ENCODE peak calls at places on chromosome 17, in six cellular contexts. H is uterus; F is CD8-positive, alpha-beta T cell; N is body of pancreas; K is neural progenitor cell; T is WERI-Rb-1. X is an unnamed sample. For H3K9me3, the result is how much of the 10 kb centered on the place peaks cover.

GRCh38 chr17:72491102-72491501 is 370.3 kb downstream of the SOX9 start:
- DNase-seq in H (no peak), F (no peak), N (no peak), K (no peak), T (no peak), X (no peak)

GRCh38 chr17:29613371-29613837 is 9.3 kb downstream of the CORO6 start:
- DNase-seq in H (peak), F (peak), N (peak), K (peak), T (no peak), X (no peak)

GRCh38 chr17:9228408-9229159 is 207.3 kb downstream of the NTN1 start:
- DNase-seq in H (peak), F (no peak), N (no peak), K (no peak), T (no peak), X (no peak)

GRCh38 chr17:80546267-80546666 is 1.6 kb downstream of the RPTOR start:
- DNase-seq in H (no peak), F (no peak), N (no peak), K (no peak), T (no peak), X (no peak)

GRCh38 chr17:60305141-60305540 is 86.8 kb downstream of the USP32 start:
- DNase-seq in H (no peak), F (no peak), N (no peak), K (no peak), T (no peak), X (no peak)

GRCh38 chr17:37844977-37845293 is 79.3 kb upstream of the TBC1D3K start:
- DNase-seq in H (no peak), F (no peak), N (no peak), K (no peak), T (no peak), X (no peak)

GRCh38 chr17:77392376-77393273 is 251.9 kb downstream of the SEC14L1 start:
- DNase-seq in H (no peak), F (no peak), N (peak), K (peak), T (peak), X (no peak)

GRCh38 chr17:42761638-42762037 is 611 bp downstream of the RAMP2 start:
- DNase-seq in H (no peak), F (no peak), N (no peak), K (no peak), T (no peak), X (no peak)

GRCh38 chr17:42075789-42076188 is 22.5 kb downstream of the ZNF385C start:
- DNase-seq in H (no peak), F (no peak), N (no peak), K (no peak), T (no peak), X (no peak)

GRCh38 chr17:55674107-55674506 is 48.6 kb downstream of the TMEM100 start:
- DNase-seq in H (no peak), F (no peak), N (no peak), K (no peak), T (no peak), X (no peak)

GRCh38 chr17:10415161-10415560 is 6.6 kb downstream of the MYH8 start:
- DNase-seq in H (no peak), F (no peak), N (no peak), K (no peak), T (no peak), X (no peak)

GRCh38 chr17:69223809-69224208 is 4.8 kb downstream of the ABCA10 start:
- DNase-seq in H (no peak), F (no peak), N (no peak), K (no peak), T (no peak), X (no peak)

GRCh38 chr17:80259642-80260535 is 763 bp upstream of the RNF213 start:
- DNase-seq in H (peak), F (peak), N (peak), K (peak), T (peak), X (peak)

GRCh38 chr17:20035501-20035900 is 26.3 kb downstream of the SPECC1 start:
- DNase-seq in H (no peak), F (no peak), N (no peak), K (no peak), T (no peak), X (no peak)

GRCh38 chr17:61361084-61361483 is 38.6 kb upstream of the TBX2 start:
- DNase-seq in H (no peak), F (no peak), N (no peak), K (no peak), T (no peak), X (no peak)

GRCh38 chr17:2043785-2044184 is 2.0 kb downstream of the OVCA2 start:
- DNase-seq in H (no peak), F (no peak), N (no peak), K (no peak), T (no peak), X (no peak)

GRCh38 chr17:61313515-61314326 is 85.9 kb upstream of the TBX2 start:
- DNase-seq in H (peak), F (no peak), N (no peak), K (no peak), T (no peak), X (no peak)

GRCh38 chr17:20191066-20191465 is 181.9 kb downstream of the SPECC1 start:
- DNase-seq in H (no peak), F (no peak), N (no peak), K (no peak), T (no peak), X (no peak)

GRCh38 chr17:3558603-3559269 is 1.1 kb upstream of the TRPV3 start:
- DNase-seq in H (no peak), F (no peak), N (no peak), K (no peak), T (no peak), X (no peak)

GRCh38 chr17:75720656-75721462 is at the start of gene ITGB4:
- DNase-seq in H (peak), F (peak), N (peak), K (peak), T (peak), X (no peak)

GRCh38 chr17:14471052-14471451 is 170.2 kb downstream of the HS3ST3B1 start:
- DNase-seq in H (no peak), F (no peak), N (no peak), K (no peak), T (no peak), X (no peak)

GRCh38 chr17:77160877-77161530 is 20.2 kb downstream of the SEC14L1 start:
- DNase-seq in H (no peak), F (no peak), N (no peak), K (no peak), T (no peak), X (no peak)

GRCh38 chr17:42010898-42011516 is 6.2 kb downstream of the DNAJC7 start:
- DNase-seq in H (no peak), F (no peak), N (peak), K (peak), T (no peak), X (peak)

GRCh38 chr17:40024901-40025300 is 9.7 kb downstream of the CSF3 start:
- DNase-seq in H (no peak), F (no peak), N (no peak), K (no peak), T (no peak), X (no peak)
- H3K9me3 ChIP-seq in H (under half), F (under half), N (under half), K (under half), T (under half), X (under half)

GRCh38 chr17:8156174-8156992 is 4.2 kb upstream of the PER1 start:
- DNase-seq in H (peak), F (peak), N (peak), K (peak), T (peak), X (peak)
- TF ChIP-seq CTCF in H (no peak), F (no peak), N (peak), K (peak), T (no peak), X (no peak)

GRCh38 chr17:21677911-21678310 is 14.4 kb upstream of the KCNJ18 start:
- DNase-seq in H (peak), F (no peak), N (no peak), K (no peak), T (no peak), X (no peak)
- H3K9me3 ChIP-seq in H (under half), F (under half), N (under half), K (under half), T (under half), X (under half)

GRCh38 chr17:81553018-81553615 is 964 bp upstream of the FAAP100 start:
- DNase-seq in H (peak), F (peak), N (peak), K (peak), T (peak), X (peak)
- TF ChIP-seq CTCF in H (no peak), F (no peak), N (peak), K (peak), T (peak), X (peak)

DNA sequence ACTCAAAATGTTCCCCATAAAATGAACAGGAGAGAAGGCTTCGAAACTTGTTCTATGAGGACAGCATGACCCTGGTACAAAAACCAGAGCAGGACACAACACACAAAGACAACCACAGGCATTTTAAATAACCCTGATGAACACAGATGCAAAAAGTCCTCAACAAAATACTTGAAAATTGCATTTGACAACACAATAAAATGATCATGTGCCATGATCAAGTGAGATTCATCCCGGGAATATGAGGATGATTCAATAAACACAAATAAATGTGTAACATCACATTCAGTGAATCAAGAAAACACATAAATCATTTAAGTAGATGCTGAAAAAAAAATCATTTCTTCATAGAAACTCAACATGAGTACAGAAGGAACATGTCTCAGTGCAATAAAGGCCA is 208.4 kb upstream of the WSB1 start:
- DNase-seq in H (no peak), F (no peak), N (no peak), K (no peak), T (no peak), X (no peak)
- H3K9me3 ChIP-seq in H (under half), F (under half), N (under half), K (under half), T (under half), X (under half)

GRCh38 chr17:57767561-57767960 is 22.5 kb upstream of the CCDC182 start:
- DNase-seq in H (no peak), F (no peak), N (no peak), K (no peak), T (no peak), X (no peak)
- TF ChIP-seq CTCF in H (no peak), F (no peak), N (no peak), K (peak), T (no peak), X (no peak)

X was measured in BE2C.